ENCODE peak calls at places on chromosomes 11 and 22, in nine cellular contexts. F is gastrocnemius medialis, K is IMR-90, Z is upper lobe of right lung, U is right atrium auricular region, D is mesenchymal stem cell, Y is right lobe of liver, A is heart right ventricle, R is psoas muscle. Q is an unnamed sample. For H3K9me3, the result is how much of the 10 kb centered on the place peaks cover.

GRCh38 chr11:65206901-65207300 is 25.2 kb downstream of the CAPN1 start:
- DNase-seq in F (no peak), K (no peak), Z (no peak), U (no peak), D (no peak), Y (no peak), A (no peak), R (no peak), Q (no peak)

GRCh38 chr22:39368402-39368801 is 18.6 kb downstream of the SYNGR1 start:
- DNase-seq in F (no peak), K (no peak), Z (no peak), U (no peak), D (no peak), Y (no peak), A (no peak), R (no peak), Q (no peak)

GRCh38 chr11:81007046-81007445 is 1566.2 kb upstream of the TENM4 start:
- DNase-seq in F (no peak), K (peak), Z (no peak), U (no peak), D (peak), Y (no peak), A (no peak), R (no peak), Q (no peak)

GRCh38 chr22:50302564-50302963 is 4.9 kb downstream of the PLXNB2 start:
- DNase-seq in F (no peak), K (no peak), Z (no peak), U (no peak), D (no peak), Y (no peak), A (peak), R (no peak), Q (no peak)

GRCh38 chr11:692824-693414 is 2.1 kb downstream of the DEAF1 start:
- DNase-seq in F (no peak), K (no peak), Z (no peak), U (no peak), D (no peak), Y (no peak), A (no peak), R (no peak), Q (peak)

GRCh38 chr11:69459848-69460539 is 21.5 kb upstream of the LINC01488 start:
- DNase-seq in F (no peak), K (no peak), Z (no peak), U (no peak), D (peak), Y (no peak), A (no peak), R (no peak), Q (no peak)

GRCh38 chr11:19666951-19667350 is 45.7 kb upstream of the NAV2 start:
- DNase-seq in F (no peak), K (no peak), Z (no peak), U (no peak), D (no peak), Y (no peak), A (no peak), R (no peak), Q (no peak)

GRCh38 chr11:107608809-107609208 is 17.9 kb downstream of the ELMOD1 start:
- DNase-seq in F (no peak), K (no peak), Z (no peak), U (no peak), D (no peak), Y (no peak), A (no peak), R (no peak), Q (no peak)

GRCh38 chr11:108278546-108278945 is 55.7 kb downstream of the ATM start:
- DNase-seq in F (no peak), K (peak), Z (no peak), U (no peak), D (no peak), Y (no peak), A (no peak), R (no peak), Q (no peak)

GRCh38 chr11:88363566-88364169 is 26.1 kb upstream of the CTSC start:
- DNase-seq in F (no peak), K (peak), Z (no peak), U (no peak), D (peak), Y (no peak), A (no peak), R (no peak), Q (no peak)

GRCh38 chr22:22763512-22763911 is 119.1 kb downstream of the GGTLC2 start:
- DNase-seq in F (no peak), K (no peak), Z (no peak), U (no peak), D (no peak), Y (no peak), A (no peak), R (no peak), Q (no peak)

GRCh38 chr11:47244664-47245350 is 3.8 kb downstream of the ACP2 start:
- DNase-seq in F (no peak), K (no peak), Z (no peak), U (no peak), D (peak), Y (peak), A (no peak), R (peak), Q (no peak)

GRCh38 chr11:112321521-112322172 is 61.0 kb upstream of the PLET1 start:
- DNase-seq in F (peak), K (peak), Z (peak), U (no peak), D (peak), Y (peak), A (no peak), R (no peak), Q (no peak)

GRCh38 chr11:8219257-8220021 is 44.2 kb downstream of the LMO1 start:
- DNase-seq in F (no peak), K (peak), Z (no peak), U (no peak), D (peak), Y (no peak), A (no peak), R (no peak), Q (no peak)

GRCh38 chr11:61602775-61603569 is 22.1 kb upstream of the SYT7 start:
- DNase-seq in F (peak), K (peak), Z (peak), U (peak), D (peak), Y (no peak), A (peak), R (peak), Q (no peak)

GRCh38 chr11:10716543-10717259 is 23.1 kb upstream of the IRAG1 start:
- DNase-seq in F (no peak), K (no peak), Z (no peak), U (no peak), D (no peak), Y (no peak), A (no peak), R (no peak), Q (no peak)

GRCh38 chr11:95322546-95322945 is 91.5 kb upstream of the SESN3 start:
- DNase-seq in F (no peak), K (peak), Z (no peak), U (no peak), D (no peak), Y (no peak), A (no peak), R (no peak), Q (no peak)

GRCh38 chr11:118059231-118059940 is 17.5 kb upstream of the TMPRSS4 start:
- DNase-seq in F (no peak), K (no peak), Z (no peak), U (no peak), D (no peak), Y (no peak), A (no peak), R (peak), Q (no peak)

GRCh38 chr22:48080304-48081165 is 1318.1 kb downstream of the TBC1D22A start:
- DNase-seq in F (no peak), K (no peak), Z (no peak), U (no peak), D (no peak), Y (no peak), A (no peak), R (no peak), Q (no peak)

GRCh38 chr11:74033046-74033445 is 24.2 kb upstream of the UCP3 start:
- DNase-seq in F (no peak), K (no peak), Z (no peak), U (no peak), D (no peak), Y (no peak), A (no peak), R (no peak), Q (peak)

GRCh38 chr11:100980156-100980555 is 149.5 kb downstream of the PGR start:
- DNase-seq in F (no peak), K (peak), Z (no peak), U (no peak), D (no peak), Y (no peak), A (no peak), R (no peak), Q (no peak)

GRCh38 chr11:126318642-126319373 is 14.9 kb downstream of the DCPS start:
- DNase-seq in F (no peak), K (peak), Z (no peak), U (peak), D (peak), Y (no peak), A (no peak), R (no peak), Q (no peak)

GRCh38 chr11:82908311-82908710 is 6.8 kb downstream of the DDIAS start:
- DNase-seq in F (no peak), K (no peak), Z (no peak), U (no peak), D (no peak), Y (no peak), A (no peak), R (no peak), Q (no peak)
- H3K4me3 ChIP-seq in F (no peak), K (no peak), Z (no peak), U (no peak), D (no peak), Y (no peak), A (no peak), R (no peak), Q (no peak)

GRCh38 chr11:134134167-134134566 is 65.3 kb downstream of the JAM3 start:
- DNase-seq in F (no peak), K (no peak), Z (no peak), U (no peak), D (no peak), Y (no peak), A (no peak), R (no peak), Q (no peak)

GRCh38 chr11:134131628-134132244 is 62.9 kb downstream of the JAM3 start:
- DNase-seq in F (no peak), K (no peak), Z (no peak), U (no peak), D (no peak), Y (no peak), A (no peak), R (no peak), Q (no peak)

DNA sequence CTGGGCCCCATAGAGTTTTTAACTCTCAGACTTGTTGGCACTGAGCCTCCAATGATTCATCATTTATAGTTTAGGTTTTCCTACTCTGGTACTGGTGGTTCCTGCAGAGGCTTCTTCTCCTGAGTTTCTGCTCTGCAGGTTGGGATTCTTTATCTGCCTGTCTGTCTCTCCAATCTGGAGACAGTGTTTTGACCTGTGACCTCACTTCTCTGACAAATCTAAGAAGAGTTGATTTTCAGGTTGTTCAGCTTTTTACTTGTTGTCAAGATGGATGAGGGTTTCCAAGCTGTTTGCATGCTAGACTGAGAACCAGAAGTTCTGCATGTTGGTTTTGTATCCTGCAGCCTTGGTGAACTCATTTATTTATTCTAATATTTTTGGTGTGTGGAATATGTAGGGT is 63.9 kb downstream of the JAM3 start:
- DNase-seq in F (no peak), K (peak), Z (no peak), U (no peak), D (no peak), Y (no peak), A (no peak), R (no peak), Q (no peak)
- H3K9me3 ChIP-seq in F (under half), K (under half), Z (under half), U (under half), D (under half), Y (under half), A (under half), R (under half), Q (under half)

GRCh38 chr11:72040497-72041363 is 39.6 kb downstream of the NUMA1 start:
- DNase-seq in F (peak), K (peak), Z (peak), U (peak), D (peak), Y (peak), A (peak), R (peak), Q (peak)

GRCh38 chr11:72039108-72039850 is 40.6 kb downstream of the IL18BP start:
- DNase-seq in F (no peak), K (peak), Z (peak), U (no peak), D (peak), Y (no peak), A (peak), R (no peak), Q (no peak)

GRCh38 chr11:72038491-72038890 is 39.8 kb downstream of the IL18BP start:
- DNase-seq in F (peak), K (peak), Z (no peak), U (peak), D (peak), Y (no peak), A (peak), R (peak), Q (no peak)

GRCh38 chr11:72036687-72037086 is 38.0 kb downstream of the IL18BP start:
- DNase-seq in F (no peak), K (no peak), Z (no peak), U (no peak), D (no peak), Y (no peak), A (no peak), R (no peak), Q (no peak)

GRCh38 chr11:72037554-72038311 is 39.0 kb downstream of the IL18BP start:
- DNase-seq in F (no peak), K (no peak), Z (no peak), U (no peak), D (no peak), Y (no peak), A (peak), R (peak), Q (no peak)
- H3K4me3 ChIP-seq in F (peak), K (no peak), Z (peak), U (peak), D (peak), Y (no peak), A (no peak), R (peak), Q (peak)

DNA sequence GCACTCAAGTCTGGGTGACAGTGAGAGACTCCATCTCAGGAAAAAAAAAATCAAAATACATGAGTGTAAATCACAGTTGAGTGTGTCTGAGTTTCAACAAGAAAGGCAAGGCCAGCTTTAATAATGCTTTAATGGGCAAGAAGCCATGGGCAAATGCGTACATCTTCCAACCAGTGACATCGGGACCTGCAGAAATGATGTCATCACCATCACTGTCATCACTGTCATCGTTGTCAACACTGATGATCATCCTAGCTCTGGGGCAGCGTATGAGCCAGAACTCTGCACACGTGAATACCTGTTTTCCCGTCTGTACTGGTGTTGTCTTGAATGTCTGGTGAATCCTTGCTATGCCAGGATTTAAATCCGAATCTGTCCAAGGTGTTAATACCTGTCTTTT is 712.5 kb downstream of the BRD1 start:
- DNase-seq in F (no peak), K (no peak), Z (no peak), U (no peak), D (no peak), Y (no peak), A (no peak), R (no peak), Q (no peak)
- H3K9me3 ChIP-seq in F (under half), K (half or more), Z (under half), U (under half), D (under half), Y (under half), A (under half), R (under half), Q (under half)